ENCODE peak calls at places on chromosomes 6 and 20, in four cellular contexts. M is lung, V is heart left ventricle, B is upper lobe of right lung. Y is an unnamed sample.

GRCh38 chr6:156060013-156060412 is 604.4 kb upstream of the NOX3 start:
- ATAC-seq in M (no peak), V (no peak), B (peak; percentile 25), Y (no peak)

GRCh38 chr20:54255157-54255556 is 47.3 kb downstream of the PFDN4 start:
- ATAC-seq in M (no peak), V (no peak), B (no peak), Y (no peak)

GRCh38 chr6:109772961-109773431 is 81.9 kb downstream of the FIG4 start:
- ATAC-seq in M (no peak), V (peak; percentile 93), B (no peak), Y (no peak)

GRCh38 chr6:165636415-165637048 is 26.5 kb downstream of the PDE10A start:
- ATAC-seq in M (no peak), V (no peak), B (no peak), Y (no peak)

GRCh38 chr6:89999154-89999553 is 104.9 kb downstream of the GJA10 start:
- ATAC-seq in M (no peak), V (peak; percentile 75), B (peak; percentile 55), Y (no peak)

GRCh38 chr6:11644071-11644470 is 106.5 kb downstream of the TMEM170B start:
- ATAC-seq in M (no peak), V (no peak), B (no peak), Y (no peak)

GRCh38 chr6:163354085-163354484 is 60.4 kb upstream of the QKI start:
- ATAC-seq in M (peak; percentile 31), V (peak; percentile 51), B (peak; percentile 70), Y (peak; percentile 42)

GRCh38 chr20:1946762-1947534 is 46.9 kb downstream of the PDYN start:
- ATAC-seq in M (no peak), V (peak; percentile 39), B (peak; percentile 61), Y (no peak)

GRCh38 chr6:160972111-160972510 is 19.5 kb upstream of the MAP3K4 start:
- ATAC-seq in M (no peak), V (no peak), B (no peak), Y (no peak)

GRCh38 chr6:110359554-110359953 is 1.4 kb upstream of the METTL24 start:
- ATAC-seq in M (no peak), V (no peak), B (no peak), Y (no peak)

GRCh38 chr20:62391165-62392076 is 4.5 kb downstream of the RPS21 start:
- ATAC-seq in M (no peak), V (no peak), B (no peak), Y (no peak)

GRCh38 chr20:63000036-63000435 is 6.7 kb downstream of the BHLHE23 start:
- ATAC-seq in M (no peak), V (no peak), B (no peak), Y (no peak)

GRCh38 chr6:156395276-156395675 is 381.9 kb upstream of the ARID1B start:
- ATAC-seq in M (no peak), V (no peak), B (no peak), Y (no peak)

GRCh38 chr6:11196511-11197174 is 35.8 kb downstream of the NEDD9 start:
- ATAC-seq in M (no peak), V (no peak), B (no peak), Y (no peak)

GRCh38 chr6:57257911-57258541 is 35.9 kb upstream of the RAB23 start:
- ATAC-seq in M (no peak), V (peak; percentile 76), B (no peak), Y (peak; percentile 54)
- H3K4me3 ChIP-seq in M (no peak overlapping the region), V (peak overlapping the region; percentile 31), B (no peak overlapping the region), Y (peak overlapping the region; percentile 32)

DNA sequence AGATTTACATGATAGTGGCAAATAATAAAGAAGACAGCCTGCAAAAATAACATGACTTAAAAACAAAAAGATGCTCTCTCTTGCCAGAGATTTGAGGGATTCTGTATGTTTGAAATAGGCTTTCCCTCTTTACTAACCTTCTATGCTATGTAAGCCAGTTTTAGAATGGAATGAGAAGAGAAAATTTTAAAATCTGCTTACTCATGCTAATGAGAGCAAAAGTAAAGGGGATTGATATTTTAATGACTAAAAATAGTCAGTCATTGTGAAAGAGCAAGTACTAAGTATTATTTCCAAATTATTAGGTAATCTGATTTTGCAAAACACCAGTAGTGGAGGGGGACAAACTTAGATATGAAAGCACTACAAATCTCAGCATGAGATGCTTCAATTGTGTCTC is 563.3 kb upstream of the ADGRB3 start:
- ATAC-seq in M (no peak), V (no peak), B (no peak), Y (peak; percentile 22)
- H3K27ac ChIP-seq in M (no peak overlapping the region), V (no peak overlapping the region), B (no peak overlapping the region), Y (no peak overlapping the region)

GRCh38 chr6:28212510-28213212 is 12.4 kb upstream of the ZSCAN9 start:
- ATAC-seq in M (peak; percentile 66), V (peak; percentile 42), B (peak; percentile 80), Y (peak; percentile 19)
- H3K27me3 ChIP-seq in M (peaks cover 12% of the 10 kb centered on the region), V (peaks cover 83% of the 10 kb centered on the region), B (peaks cover 73% of the 10 kb centered on the region), Y (peaks cover 88% of the 10 kb centered on the region)

DNA sequence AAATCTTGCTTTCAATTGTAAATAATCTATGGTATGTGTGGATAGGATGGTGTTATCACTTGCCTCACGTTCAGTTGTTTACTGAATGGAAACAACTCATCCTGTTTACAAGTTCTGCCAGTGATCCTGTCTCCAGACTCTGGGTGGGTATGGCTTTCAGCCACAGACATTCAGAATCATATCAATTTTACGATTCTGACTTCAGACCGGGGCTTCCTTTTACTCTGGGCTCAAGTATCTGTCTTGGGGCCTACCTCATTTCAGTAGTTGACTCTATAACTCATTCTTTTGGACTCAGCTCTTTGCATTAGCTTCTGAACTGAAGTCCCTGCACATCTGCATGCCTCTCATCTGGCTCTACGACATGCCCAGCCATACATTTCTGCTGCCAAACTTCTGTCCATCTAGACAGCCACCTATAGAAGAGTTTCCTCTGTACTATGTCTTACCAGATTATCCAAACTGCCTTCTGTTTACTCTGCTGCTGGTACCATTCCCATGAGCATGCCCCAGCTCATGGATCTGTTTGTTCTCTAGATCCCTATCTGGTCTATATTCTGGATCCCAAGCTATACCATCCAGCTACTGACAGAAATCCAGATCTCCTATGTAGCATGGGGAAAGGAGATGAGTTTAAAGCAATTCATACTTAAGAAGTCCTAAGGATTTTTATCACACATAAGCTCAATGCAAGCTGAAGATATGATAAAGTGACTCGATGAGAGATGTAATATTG is 34.3 kb downstream of the FYN start:
- ATAC-seq in M (no peak), V (no peak), B (no peak), Y (no peak)
- H3K4me3 ChIP-seq in M (no peak overlapping the region), V (no peak overlapping the region), B (no peak overlapping the region), Y (no peak overlapping the region)

DNA sequence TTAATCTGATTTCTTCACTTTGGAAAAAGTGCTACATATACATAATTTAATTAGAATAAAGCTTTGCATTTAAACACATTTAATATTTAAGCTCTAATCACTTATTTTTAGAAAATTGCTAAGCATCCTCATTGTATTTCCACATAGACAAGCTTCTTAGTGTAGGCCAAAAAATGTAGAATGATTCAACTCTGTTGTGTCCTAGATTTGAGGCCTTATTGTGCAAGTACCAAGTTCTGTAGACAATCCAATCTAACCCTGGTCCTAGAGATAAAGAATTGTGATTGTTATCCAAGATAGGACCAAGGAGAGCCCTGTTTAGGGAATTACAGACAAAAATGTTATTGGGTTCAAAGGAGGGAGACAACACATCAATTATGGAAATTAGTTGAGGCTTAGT is 27.6 kb downstream of the MRAP2 start:
- ATAC-seq in M (no peak), V (peak; percentile 67), B (no peak), Y (no peak)
- H3K27ac ChIP-seq in M (no peak overlapping the region), V (no peak overlapping the region), B (no peak overlapping the region), Y (no peak overlapping the region)

GRCh38 chr20:31822421-31823330 is 3.5 kb downstream of the MYLK2 start:
- ATAC-seq in M (peak; percentile 89), V (peak; percentile 83), B (peak; percentile 88), Y (peak; percentile 85)
- H3K27me3 ChIP-seq in M (no peaks in the 10 kb centered on the region), V (no peaks in the 10 kb centered on the region), B (no peaks in the 10 kb centered on the region), Y (no peaks in the 10 kb centered on the region)

Y was measured in gastroesophageal sphincter.